ENCODE peak calls at places on chromosome 12, in six cellular contexts. X is K562, I is upper lobe of left lung, T is HCT116, C is GM12878, Y is Panc1. Z is an unnamed sample.

GRCh38 chr12:7806863-7807487 is 17.8 kb downstream of the NANOG start:
- ATAC-seq in X (peak; percentile 90), I (peak; percentile 92), T (peak; percentile 95), C (peak; percentile 89), Y (peak; percentile 88), Z (peak; percentile 43)

GRCh38 chr12:106074706-106075392 is 63.9 kb downstream of the NUAK1 start:
- ATAC-seq in X (no peak), I (no peak), T (no peak), C (no peak), Y (no peak), Z (peak; percentile 32)

GRCh38 chr12:97306121-97306520 is 156.5 kb upstream of the RMST start:
- ATAC-seq in X (no peak), I (peak; percentile 41), T (no peak), C (peak; percentile 97), Y (no peak), Z (no peak)

GRCh38 chr12:104219361-104219892 is 3.8 kb downstream of the TXNRD1 start:
- ATAC-seq in X (no peak), I (peak; percentile 77), T (peak; percentile 47), C (no peak), Y (peak; percentile 82), Z (peak; percentile 92)

GRCh38 chr12:50315803-50316202 is 32.5 kb upstream of the LIMA1 start:
- ATAC-seq in X (no peak), I (no peak), T (no peak), C (no peak), Y (no peak), Z (no peak)

GRCh38 chr12:31876568-31877424 is 82.4 kb upstream of the RESF1 start:
- ATAC-seq in X (peak; percentile 62), I (peak; percentile 63), T (no peak), C (no peak), Y (no peak), Z (no peak)

GRCh38 chr12:45878630-45879255 is 111.6 kb downstream of the SCAF11 start:
- ATAC-seq in X (peak; percentile 80), I (no peak), T (no peak), C (no peak), Y (no peak), Z (no peak)

GRCh38 chr12:96354326-96354725 is 45.9 kb downstream of the CDK17 start:
- ATAC-seq in X (peak; percentile 28), I (no peak), T (no peak), C (no peak), Y (no peak), Z (no peak)

GRCh38 chr12:34033628-34034296 is 11.5 kb downstream of the ALG10 start:
- ATAC-seq in X (no peak), I (no peak), T (no peak), C (peak; percentile 45), Y (no peak), Z (no peak)

GRCh38 chr12:124379379-124379937 is 84.6 kb downstream of the RFLNA start:
- ATAC-seq in X (no peak), I (no peak), T (no peak), C (no peak), Y (no peak), Z (no peak)

GRCh38 chr12:124375789-124376175 is 80.9 kb downstream of the RFLNA start:
- ATAC-seq in X (no peak), I (no peak), T (no peak), C (no peak), Y (no peak), Z (no peak)

GRCh38 chr12:124376435-124376834 is 81.5 kb downstream of the RFLNA start:
- ATAC-seq in X (no peak), I (no peak), T (no peak), C (no peak), Y (no peak), Z (no peak)

GRCh38 chr12:124379938-124380754 is 85.3 kb downstream of the RFLNA start:
- ATAC-seq in X (no peak), I (peak; percentile 69), T (no peak), C (no peak), Y (peak; percentile 60), Z (peak; percentile 76)

GRCh38 chr12:124377981-124378509 is 83.2 kb downstream of the RFLNA start:
- ATAC-seq in X (no peak), I (no peak), T (no peak), C (no peak), Y (no peak), Z (no peak)
- TF ChIP-seq POLR2AphosphoS5 in X (no peak), I (no peak), T (no peak), C (no peak), Y (no peak), Z (no peak)

GRCh38 chr12:27626239-27626638 is 70.0 kb upstream of the REP15 start:
- ATAC-seq in X (no peak), I (peak; percentile 30), T (peak; percentile 23), C (no peak), Y (no peak), Z (no peak)

GRCh38 chr12:27622436-27623185 is 73.6 kb upstream of the REP15 start:
- ATAC-seq in X (no peak), I (no peak), T (peak; percentile 12), C (no peak), Y (no peak), Z (no peak)

GRCh38 chr12:27624586-27624985 is 71.7 kb upstream of the REP15 start:
- ATAC-seq in X (no peak), I (no peak), T (no peak), C (no peak), Y (no peak), Z (no peak)

GRCh38 chr12:27620121-27620520 is 76.1 kb upstream of the REP15 start:
- ATAC-seq in X (no peak), I (no peak), T (no peak), C (no peak), Y (no peak), Z (no peak)

DNA sequence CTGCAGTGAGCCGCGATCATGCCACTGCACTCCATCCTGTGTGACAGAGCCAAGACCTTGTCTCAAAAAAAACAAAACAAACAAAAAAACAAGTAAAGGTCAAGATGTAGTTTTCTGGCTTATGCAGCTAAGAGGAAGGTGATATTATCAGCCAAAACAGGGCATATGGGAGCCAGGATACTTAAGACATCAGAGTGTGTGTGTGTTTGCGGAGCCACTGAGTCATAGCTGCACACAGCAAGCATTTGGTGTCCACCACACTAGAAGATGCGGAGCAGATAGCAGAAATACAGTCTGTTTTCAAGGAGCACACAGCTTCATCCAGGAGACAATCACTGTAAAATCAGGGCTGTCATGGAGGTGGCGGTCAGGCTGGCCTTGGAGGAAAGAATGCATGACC is 72.6 kb upstream of the REP15 start:
- ATAC-seq in X (no peak), I (no peak), T (peak; percentile 18), C (no peak), Y (peak; percentile 72), Z (no peak)
- TF ChIP-seq POLR2AphosphoS5 in X (no peak), I (no peak), T (no peak), C (no peak), Y (no peak), Z (no peak)

DNA sequence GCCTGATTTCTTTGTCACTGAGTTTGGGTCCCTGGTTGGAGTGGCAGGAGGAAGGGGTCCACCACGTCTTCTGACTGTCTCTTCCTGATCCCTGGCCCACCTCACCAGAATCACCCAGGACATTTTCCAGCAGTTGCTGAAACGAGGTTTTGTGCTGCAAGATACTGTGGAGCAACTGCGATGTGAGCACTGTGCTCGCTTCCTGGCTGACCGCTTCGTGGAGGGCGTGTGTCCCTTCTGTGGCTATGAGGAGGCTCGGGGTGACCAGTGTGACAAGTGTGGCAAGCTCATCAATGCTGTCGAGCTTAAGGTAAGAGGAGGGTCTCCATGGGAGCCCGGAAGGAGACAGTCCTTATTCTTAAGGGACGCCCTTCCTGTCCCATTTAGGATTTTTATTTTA is 12.3 kb downstream of the MARS1 start:
- ATAC-seq in X (no peak), I (no peak), T (no peak), C (no peak), Y (no peak), Z (no peak)
- TF ChIP-seq POLR2AphosphoS5 in X (no peak), I (no peak), T (peak; percentile 30), C (no peak), Y (no peak), Z (no peak)

GRCh38 chr12:125172231-125172850 is 107.1 kb downstream of the AACS start:
- ATAC-seq in X (no peak), I (no peak), T (no peak), C (no peak), Y (no peak), Z (no peak)
- TF ChIP-seq POLR2AphosphoS5 in X (no peak), I (no peak), T (no peak), C (no peak), Y (no peak), Z (no peak)

DNA sequence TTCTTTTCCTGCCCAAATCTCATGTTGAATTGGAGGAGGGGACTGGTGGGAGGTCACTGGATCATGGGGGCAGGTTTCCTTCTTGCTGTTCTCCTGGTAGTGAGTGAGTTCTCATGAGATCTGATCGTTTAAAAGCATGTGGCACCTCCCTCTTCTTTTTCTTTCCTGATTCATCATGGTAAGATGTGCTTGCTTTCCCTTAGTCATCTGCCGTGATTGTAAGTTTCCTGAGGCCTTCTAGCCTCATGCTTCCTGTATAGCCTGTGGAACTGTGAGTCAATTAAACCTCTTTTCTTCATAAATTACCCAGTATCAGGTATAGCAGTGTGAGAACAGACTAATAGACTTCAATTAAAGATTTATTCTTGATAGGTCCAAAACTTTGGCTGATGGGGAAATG is 83.5 kb downstream of the CAND1 start:
- ATAC-seq in X (no peak), I (no peak), T (no peak), C (no peak), Y (no peak), Z (no peak)
- TF ChIP-seq POLR2AphosphoS5 in X (no peak), I (no peak), T (no peak), C (no peak), Y (no peak), Z (no peak)

DNA sequence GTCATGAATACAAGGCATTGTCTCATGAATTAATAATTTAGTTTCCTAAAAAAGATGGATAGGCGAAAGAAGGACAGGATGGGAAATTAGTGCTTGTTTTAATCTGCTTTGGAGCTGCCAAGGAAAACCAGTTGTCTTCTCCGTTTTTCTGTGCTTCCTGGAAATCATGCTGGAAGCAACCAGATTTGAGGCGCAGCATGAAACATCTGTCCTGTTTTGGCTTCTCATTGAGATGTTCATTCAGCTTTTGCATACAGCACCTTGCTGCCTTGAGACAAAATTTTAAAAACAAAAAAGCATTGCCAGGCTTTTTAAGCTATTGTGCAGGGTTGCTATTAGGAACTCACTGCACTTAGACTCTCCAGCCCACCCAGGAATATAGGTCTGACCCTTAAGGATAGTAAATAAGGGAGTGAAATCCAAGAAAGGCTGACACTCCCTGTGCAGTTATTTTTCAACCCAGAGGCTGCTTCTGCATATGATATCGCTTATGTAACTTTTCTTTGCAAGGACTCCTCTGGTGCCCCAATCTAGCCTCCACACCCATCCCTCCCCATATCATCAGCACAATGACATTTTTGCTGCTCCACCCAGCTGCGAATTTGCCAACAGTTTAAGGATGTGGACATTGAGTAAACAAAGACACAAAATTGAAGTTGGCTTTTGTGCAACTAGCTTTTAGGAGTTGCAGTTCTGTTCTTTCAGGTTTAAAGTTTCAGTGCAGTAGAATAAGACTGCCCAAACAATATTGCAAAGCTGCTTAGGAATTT is 46.9 kb upstream of the MDM1 start:
- ATAC-seq in X (peak; percentile 37), I (peak; percentile 80), T (no peak), C (no peak), Y (no peak), Z (peak; percentile 54)
- TF ChIP-seq POLR2AphosphoS5 in X (no peak), I (peak; percentile 69), T (no peak), C (no peak), Y (no peak), Z (no peak)